ENCODE peak calls at places on chromosomes 7 and 10, in ten cellular contexts. S, L, I, X, N, M, G, V, A and T are unnamed samples.
A peak's percentile ranks its signal among the peaks of the same experiment; 100 is the strongest.

GRCh38 chr10:23981520-23982309 is 227.2 kb upstream of the KIAA1217 start:
- DNase-seq in S (no peak), L (no peak), I (no peak), X (no peak), N (no peak), M (no peak), G (peak; percentile 6), V (no peak), A (no peak), T (no peak)

GRCh38 chr7:137609500-137609899 is 237.3 kb downstream of the DGKI start:
- DNase-seq in S (no peak), L (no peak), I (no peak), X (no peak), N (no peak), M (no peak), G (no peak), V (no peak), A (no peak), T (no peak)

GRCh38 chr7:138886501-138886917 is 88.5 kb upstream of the ATP6V0A4 start:
- DNase-seq in S (peak; percentile 73), L (peak; percentile 39), I (no peak), X (peak; percentile 59), N (no peak), M (peak; percentile 71), G (peak; percentile 74), V (no peak), A (no peak), T (no peak)

GRCh38 chr10:104581884-104582603 is 59.0 kb upstream of the SORCS3 start:
- DNase-seq in S (peak; percentile 55), L (no peak), I (no peak), X (peak; percentile 88), N (no peak), M (no peak), G (peak; percentile 91), V (no peak), A (no peak), T (no peak)

GRCh38 chr7:135645296-135645904 is 16.9 kb upstream of the STMP1 start:
- DNase-seq in S (peak; percentile 64), L (peak; percentile 59), I (no peak), X (peak; percentile 32), N (no peak), M (peak; percentile 44), G (peak; percentile 83), V (no peak), A (no peak), T (no peak)

GRCh38 chr7:134452419-134452827 is 6.5 kb downstream of the AKR1B1 start:
- DNase-seq in S (no peak), L (no peak), I (no peak), X (no peak), N (no peak), M (no peak), G (no peak), V (no peak), A (peak; percentile 55), T (no peak)

GRCh38 chr10:110620108-110620719 is 23.9 kb upstream of the RBM20 start:
- DNase-seq in S (no peak), L (no peak), I (no peak), X (no peak), N (no peak), M (no peak), G (no peak), V (no peak), A (no peak), T (no peak)

GRCh38 chr10:132835848-132836233 is 49.9 kb upstream of the NKX6-2 start:
- DNase-seq in S (no peak), L (no peak), I (no peak), X (no peak), N (peak; percentile 73), M (no peak), G (no peak), V (no peak), A (no peak), T (no peak)

GRCh38 chr10:31397852-31398251 is 78.8 kb downstream of the ZEB1 start:
- DNase-seq in S (no peak), L (no peak), I (no peak), X (no peak), N (no peak), M (no peak), G (no peak), V (no peak), A (no peak), T (no peak)

GRCh38 chr7:157312941-157313340 is 23.9 kb upstream of the DNAJB6 start:
- DNase-seq in S (no peak), L (no peak), I (no peak), X (no peak), N (no peak), M (no peak), G (no peak), V (no peak), A (no peak), T (no peak)

GRCh38 chr7:20602306-20602705 is 13.2 kb upstream of the ABCB5 start:
- DNase-seq in S (no peak), L (no peak), I (no peak), X (peak; percentile 62), N (no peak), M (no peak), G (peak; percentile 12), V (no peak), A (no peak), T (no peak)

GRCh38 chr10:132906106-132906505 is 36.3 kb downstream of the CFAP46 start:
- DNase-seq in S (no peak), L (no peak), I (peak; percentile 10), X (no peak), N (peak; percentile 37), M (no peak), G (no peak), V (no peak), A (no peak), T (no peak)

GRCh38 chr7:6614941-6615737 is at the start of gene ZNF853:
- DNase-seq in S (no peak), L (peak; percentile 77), I (no peak), X (peak; percentile 6), N (no peak), M (no peak), G (no peak), V (no peak), A (no peak), T (no peak)

GRCh38 chr7:22854158-22855048 is 31.8 kb upstream of the TOMM7 start:
- DNase-seq in S (peak; percentile 89), L (peak; percentile 76), I (peak; percentile 94), X (peak; percentile 86), N (peak; percentile 96), M (peak; percentile 77), G (peak; percentile 96), V (peak; percentile 90), A (peak; percentile 96), T (peak; percentile 80)

GRCh38 chr7:38185395-38185920 is 7.4 kb downstream of the STARD3NL start:
- DNase-seq in S (no peak), L (peak; percentile 11), I (no peak), X (no peak), N (no peak), M (no peak), G (no peak), V (no peak), A (no peak), T (no peak)

GRCh38 chr7:111511845-111512244 is 50.4 kb downstream of the IMMP2L start:
- DNase-seq in S (peak; percentile 7), L (no peak), I (no peak), X (no peak), N (no peak), M (no peak), G (no peak), V (no peak), A (no peak), T (no peak)

GRCh38 chr7:111508387-111508786 is 53.9 kb downstream of the IMMP2L start:
- DNase-seq in S (no peak), L (no peak), I (no peak), X (no peak), N (no peak), M (no peak), G (no peak), V (no peak), A (no peak), T (no peak)

GRCh38 chr7:111509298-111509697 is 53.0 kb downstream of the IMMP2L start:
- DNase-seq in S (no peak), L (no peak), I (no peak), X (no peak), N (no peak), M (no peak), G (no peak), V (no peak), A (no peak), T (no peak)

GRCh38 chr7:111510584-111511378 is 51.5 kb downstream of the IMMP2L start:
- DNase-seq in S (no peak), L (no peak), I (no peak), X (no peak), N (no peak), M (no peak), G (no peak), V (no peak), A (no peak), T (no peak)

GRCh38 chr7:111510062-111510461 is 52.2 kb downstream of the IMMP2L start:
- DNase-seq in S (no peak), L (no peak), I (no peak), X (no peak), N (no peak), M (no peak), G (no peak), V (no peak), A (no peak), T (no peak)
- H3K27ac ChIP-seq in S (no peak overlapping the region), L (no peak overlapping the region), I (no peak overlapping the region), X (no peak overlapping the region), N (no peak overlapping the region), M (no peak overlapping the region), G (no peak overlapping the region), V (no peak overlapping the region), A (no peak overlapping the region), T (no peak overlapping the region)

GRCh38 chr10:48496831-48497792 is 107.8 kb downstream of the ARHGAP22 start:
- DNase-seq in S (peak; percentile 78), L (no peak), I (no peak), X (peak; percentile 80), N (no peak), M (no peak), G (peak; percentile 90), V (no peak), A (peak; percentile 62), T (no peak)
- H3K27ac ChIP-seq in S (peak overlapping the region; percentile 44), L (no peak overlapping the region), I (no peak overlapping the region), X (peak overlapping the region; percentile 41), N (no peak overlapping the region), M (no peak overlapping the region), G (peak overlapping the region; percentile 23), V (no peak overlapping the region), A (no peak overlapping the region), T (no peak overlapping the region)

DNA sequence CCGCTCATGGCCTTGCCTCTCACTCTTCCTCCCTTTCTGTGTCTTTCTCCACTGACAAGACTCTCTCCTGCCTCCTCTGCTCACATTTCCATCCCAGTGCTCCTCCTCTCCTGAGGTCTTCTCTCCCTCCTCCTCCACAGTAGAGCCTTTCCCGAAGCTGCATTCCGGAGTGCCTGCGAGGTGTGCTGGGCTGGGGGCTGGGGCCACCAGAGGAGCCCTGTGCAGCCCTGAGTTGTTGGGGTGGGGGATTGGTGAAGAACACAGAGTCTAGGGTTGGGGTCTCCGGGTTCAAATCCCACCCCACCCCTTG is 76.4 kb downstream of the ZMIZ1 start:
- DNase-seq in S (no peak), L (no peak), I (no peak), X (no peak), N (no peak), M (no peak), G (no peak), V (no peak), A (no peak), T (no peak)
- H3K27ac ChIP-seq in S (peak overlapping the region; percentile 38), L (no peak overlapping the region), I (peak overlapping the region; percentile 26), X (peak overlapping the region; percentile 50), N (peak overlapping the region; percentile 95), M (no peak overlapping the region), G (peak overlapping the region; percentile 21), V (peak overlapping the region; percentile 87), A (peak overlapping the region; percentile 90), T (no peak overlapping the region)

GRCh38 chr7:32360127-32360526 is 130.1 kb downstream of the LSM5 start:
- DNase-seq in S (no peak), L (no peak), I (no peak), X (no peak), N (no peak), M (no peak), G (no peak), V (no peak), A (no peak), T (no peak)
- H3K27ac ChIP-seq in S (no peak overlapping the region), L (no peak overlapping the region), I (no peak overlapping the region), X (no peak overlapping the region), N (no peak overlapping the region), M (no peak overlapping the region), G (no peak overlapping the region), V (no peak overlapping the region), A (no peak overlapping the region), T (no peak overlapping the region)